ENCODE peak calls at places on chromosomes 11 and 22, in five cellular contexts. Q is mesenchymal stem cell, B is H1, Y is trophoblast cell, L is H9. I is an unnamed sample.

GRCh38 chr11:17395978-17396377 is 7.5 kb upstream of the KCNJ11 start:
- DNase-seq in Q (no peak), B (no peak), Y (no peak), L (no peak), I (no peak)

GRCh38 chr11:10032991-10033390 is 261.0 kb downstream of the SBF2 start:
- DNase-seq in Q (no peak), B (no peak), Y (peak), L (no peak), I (no peak)

GRCh38 chr22:37470087-37470445 is 16.1 kb downstream of the MFNG start:
- DNase-seq in Q (no peak), B (no peak), Y (no peak), L (no peak), I (no peak)

GRCh38 chr11:32892355-32893090 is at the start of gene QSER1:
- DNase-seq in Q (peak), B (peak), Y (peak), L (peak), I (peak)

GRCh38 chr11:118006153-118006534 is 19.9 kb downstream of the IL10RA start:
- DNase-seq in Q (no peak), B (peak), Y (no peak), L (no peak), I (no peak)

GRCh38 chr11:104841185-104841584 is 57.1 kb downstream of the CASP12 start:
- DNase-seq in Q (no peak), B (no peak), Y (no peak), L (no peak), I (no peak)

GRCh38 chr11:63765688-63766241 is 2.8 kb downstream of the ZFTA start:
- DNase-seq in Q (no peak), B (no peak), Y (no peak), L (no peak), I (no peak)

GRCh38 chr11:9495780-9496514 is 35.1 kb downstream of the ZNF143 start:
- DNase-seq in Q (no peak), B (no peak), Y (no peak), L (no peak), I (no peak)

GRCh38 chr11:58286249-58286648 is 18.2 kb upstream of the OR10W1 start:
- DNase-seq in Q (peak), B (no peak), Y (peak), L (peak), I (peak)

GRCh38 chr11:69004411-69005182 is 8.4 kb downstream of the MRGPRF start:
- DNase-seq in Q (no peak), B (no peak), Y (no peak), L (peak), I (no peak)

GRCh38 chr11:47216141-47216798 is 1.5 kb downstream of the DDB2 start:
- DNase-seq in Q (peak), B (no peak), Y (peak), L (no peak), I (no peak)

GRCh38 chr22:39997939-39998726 is 3.4 kb downstream of the FAM83F start:
- DNase-seq in Q (peak), B (peak), Y (peak), L (peak), I (no peak)

GRCh38 chr11:114318361-114318760 is 22.2 kb downstream of the NNMT start:
- DNase-seq in Q (no peak), B (no peak), Y (no peak), L (no peak), I (no peak)

GRCh38 chr22:21865041-21865440 is 2.4 kb downstream of the MAPK1 start:
- DNase-seq in Q (peak), B (no peak), Y (peak), L (no peak), I (no peak)

GRCh38 chr11:72191961-72192381 is at the start of gene FOLR1:
- DNase-seq in Q (peak), B (no peak), Y (peak), L (peak), I (peak)

GRCh38 chr11:118522571-118523072 is 4.7 kb upstream of the TTC36 start:
- DNase-seq in Q (peak), B (no peak), Y (peak), L (peak), I (no peak)

GRCh38 chr11:126375726-126376125 is 20.2 kb downstream of the ST3GAL4 start:
- DNase-seq in Q (no peak), B (no peak), Y (no peak), L (no peak), I (no peak)

GRCh38 chr11:16606784-16607674 is 131.4 kb upstream of the C11orf58 start:
- DNase-seq in Q (peak), B (peak), Y (no peak), L (peak), I (peak)

GRCh38 chr11:12508151-12508740 is 130.9 kb downstream of the PARVA start:
- DNase-seq in Q (peak), B (no peak), Y (peak), L (no peak), I (no peak)

GRCh38 chr11:10436224-10436623 is 18.8 kb upstream of the AMPD3 start:
- DNase-seq in Q (no peak), B (no peak), Y (peak), L (no peak), I (no peak)

GRCh38 chr11:48029686-48030279 is 49.4 kb downstream of the PTPRJ start:
- DNase-seq in Q (no peak), B (no peak), Y (no peak), L (no peak), I (no peak)

GRCh38 chr11:13881176-13881680 is 81.3 kb upstream of the SPON1 start:
- DNase-seq in Q (no peak), B (no peak), Y (no peak), L (no peak), I (no peak)

GRCh38 chr11:126083829-126084607 is 21.4 kb upstream of the CDON start:
- DNase-seq in Q (no peak), B (no peak), Y (no peak), L (no peak), I (peak)

GRCh38 chr11:130611791-130612251 is 163.4 kb downstream of the ADAMTS15 start:
- DNase-seq in Q (peak), B (no peak), Y (peak), L (no peak), I (no peak)

GRCh38 chr11:130600139-130600538 is 151.7 kb downstream of the ADAMTS15 start:
- DNase-seq in Q (peak), B (no peak), Y (no peak), L (no peak), I (no peak)

GRCh38 chr22:29306830-29307657 is 594 bp downstream of the GAS2L1 start:
- DNase-seq in Q (peak), B (no peak), Y (peak), L (peak), I (peak)

GRCh38 chr22:35568751-35569725 is 28.4 kb downstream of the RASD2 start:
- DNase-seq in Q (no peak), B (no peak), Y (peak), L (no peak), I (no peak)

GRCh38 chr11:114610984-114611944 is 15.7 kb upstream of the NXPE4 start:
- DNase-seq in Q (peak), B (no peak), Y (no peak), L (no peak), I (no peak)

GRCh38 chr11:115489466-115489865 is 14.7 kb downstream of the CADM1 start:
- DNase-seq in Q (no peak), B (no peak), Y (no peak), L (no peak), I (no peak)

GRCh38 chr11:109338131-109338530 is 83.9 kb upstream of the C11orf87 start:
- DNase-seq in Q (no peak), B (no peak), Y (no peak), L (no peak), I (no peak)

GRCh38 chr22:41920271-41920976 is 5.5 kb upstream of the SHISA8 start:
- DNase-seq in Q (no peak), B (no peak), Y (no peak), L (no peak), I (no peak)

GRCh38 chr11:131762346-131763110 is 392.1 kb downstream of the NTM start:
- DNase-seq in Q (no peak), B (no peak), Y (no peak), L (no peak), I (no peak)

GRCh38 chr11:34252651-34253050 is 105.2 kb downstream of the ABTB2 start:
- DNase-seq in Q (no peak), B (no peak), Y (no peak), L (no peak), I (no peak)

GRCh38 chr11:12461516-12461915 is 84.1 kb downstream of the PARVA start:
- DNase-seq in Q (no peak), B (no peak), Y (no peak), L (no peak), I (no peak)

GRCh38 chr11:117315285-117316196 is 515 bp downstream of the BACE1 start:
- DNase-seq in Q (peak), B (no peak), Y (peak), L (no peak), I (no peak)

GRCh38 chr22:25352294-25352680 is 132.8 kb downstream of the CRYBB2 start:
- DNase-seq in Q (no peak), B (no peak), Y (no peak), L (no peak), I (no peak)
- H2BK12ac ChIP-seq in Q (no peak), B (no peak), Y (no peak), L (no peak), I (no peak)

GRCh38 chr11:76201672-76202412 is 4.5 kb downstream of the WNT11 start:
- DNase-seq in Q (no peak), B (no peak), Y (peak), L (no peak), I (no peak)

GRCh38 chr11:76203937-76204336 is 2.4 kb downstream of the WNT11 start:
- DNase-seq in Q (no peak), B (no peak), Y (no peak), L (no peak), I (no peak)

GRCh38 chr11:76200006-76200940 is 6.0 kb downstream of the WNT11 start:
- DNase-seq in Q (no peak), B (no peak), Y (no peak), L (no peak), I (no peak)

GRCh38 chr11:76203131-76203925 is 3.0 kb downstream of the WNT11 start:
- DNase-seq in Q (no peak), B (no peak), Y (no peak), L (no peak), I (no peak)

DNA sequence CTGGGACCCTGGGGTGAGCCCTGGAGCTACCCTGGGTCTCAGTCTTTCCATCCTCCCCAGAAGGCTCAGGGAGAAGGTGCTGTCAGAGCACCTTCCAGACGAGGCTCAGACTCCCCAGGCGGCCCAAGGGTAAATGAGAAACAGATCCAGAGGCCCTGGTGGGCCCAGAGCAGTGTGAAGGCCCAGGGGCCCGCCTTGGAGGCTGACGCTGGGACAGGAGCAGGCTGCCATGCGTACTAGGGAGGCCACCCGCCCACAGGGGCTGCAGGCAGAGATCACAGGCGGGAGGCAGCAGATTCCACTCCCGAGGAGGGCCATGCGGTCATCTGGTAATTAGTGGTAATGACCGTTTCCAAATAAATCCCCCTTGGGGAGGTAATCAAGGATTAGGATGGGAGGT is 5.2 kb downstream of the WNT11 start:
- DNase-seq in Q (no peak), B (no peak), Y (no peak), L (no peak), I (no peak)
- H2BK12ac ChIP-seq in Q (no peak), B (no peak), Y (no peak), L (no peak), I (no peak)

DNA sequence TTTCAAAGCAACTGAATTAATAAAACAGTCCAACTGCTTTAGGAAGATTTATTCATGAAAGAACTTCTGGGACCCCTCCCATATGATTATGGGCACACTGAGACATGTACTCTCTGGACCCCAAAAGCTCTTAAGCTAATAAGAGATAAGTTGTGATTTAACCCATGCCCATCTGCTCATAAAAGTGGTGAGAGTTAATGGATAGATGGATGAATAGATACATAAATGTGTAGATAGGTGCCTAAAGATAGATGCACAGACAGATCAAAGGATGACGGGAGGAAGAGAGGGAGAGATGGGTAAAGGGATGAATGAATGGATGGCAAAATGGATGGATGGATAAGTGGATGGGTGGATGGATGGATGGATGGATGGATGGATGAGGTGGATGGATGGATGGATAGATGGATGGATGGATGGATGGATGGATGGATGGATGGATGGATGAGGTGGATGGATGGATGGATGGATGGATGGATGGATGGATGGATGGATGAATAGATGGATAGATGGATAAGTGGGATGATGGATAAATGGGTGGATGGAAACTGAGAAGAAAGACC is 29.4 kb upstream of the TH start:
- DNase-seq in Q (no peak), B (no peak), Y (no peak), L (no peak), I (no peak)
- H2BK12ac ChIP-seq in Q (no peak), B (no peak), Y (no peak), L (no peak), I (no peak)

GRCh38 chr11:67472882-67473281 is 3.8 kb upstream of the TMEM134 start:
- DNase-seq in Q (no peak), B (no peak), Y (peak), L (no peak), I (no peak)
- H2BK12ac ChIP-seq in Q (no peak), B (no peak), Y (no peak), L (no peak), I (no peak)